ENCODE peak calls at places on chromosomes 3 and 15, in ten cellular contexts. E, D, T, K, Y, N, C, W, U and P are unnamed samples.

GRCh38 chr3:102525624-102526023 is 90.8 kb downstream of the ZPLD1 start:
- DNase-seq in D (no peak), C (no peak), W (no peak), K (no peak), U (no peak), E (no peak), Y (no peak), N (no peak), T (no peak), P (no peak)

GRCh38 chr15:90165659-90166489 is 35.3 kb upstream of the SEMA4B start:
- DNase-seq in N (no peak), U (peak), W (no peak), T (peak), C (no peak), E (no peak), D (peak), Y (peak), K (no peak), P (no peak)

GRCh38 chr3:288383-288782 is 91.8 kb downstream of the CHL1 start:
- DNase-seq in E (no peak), N (no peak), U (no peak), D (no peak), K (no peak), W (no peak), T (no peak), C (no peak), Y (no peak), P (no peak)

GRCh38 chr15:88394553-88395159 is 72.5 kb downstream of the MRPL46 start:
- DNase-seq in N (no peak), D (no peak), W (no peak), U (no peak), T (no peak), Y (no peak), C (no peak), E (no peak), K (no peak), P (no peak)

GRCh38 chr3:113409676-113410075 is 31.6 kb downstream of the CFAP44 start:
- DNase-seq in N (no peak), E (no peak), K (no peak), W (no peak), D (peak), Y (no peak), T (no peak), U (no peak), C (no peak), P (no peak)

GRCh38 chr3:99647081-99647480 is 8.7 kb downstream of the COL8A1 start:
- DNase-seq in T (no peak), U (no peak), Y (no peak), C (no peak), K (no peak), N (no peak), D (peak), W (no peak), E (no peak), P (no peak)

GRCh38 chr3:12953201-12953712 is 111.9 kb upstream of the RPL32 start:
- DNase-seq in D (no peak), U (no peak), N (no peak), K (no peak), C (no peak), W (no peak), E (no peak), Y (no peak), T (no peak), P (no peak)

GRCh38 chr3:157530637-157531300 is 27.6 kb upstream of the VEPH1 start:
- DNase-seq in D (peak), U (no peak), K (no peak), W (no peak), Y (no peak), T (no peak), N (no peak), E (no peak), C (no peak), P (no peak)

GRCh38 chr15:44157679-44158078 is 37.4 kb downstream of the FRMD5 start:
- DNase-seq in Y (peak), U (peak), K (no peak), C (no peak), D (peak), W (no peak), N (no peak), T (peak), E (no peak), P (no peak)

GRCh38 chr3:115423170-115423569 is 200.1 kb upstream of the GAP43 start:
- DNase-seq in T (no peak), U (no peak), C (no peak), N (no peak), E (no peak), Y (no peak), W (no peak), K (no peak), D (no peak), P (peak)

GRCh38 chr3:12962292-12962691 is 110.9 kb downstream of the IQSEC1 start:
- DNase-seq in W (no peak), D (no peak), Y (no peak), U (no peak), E (no peak), T (no peak), C (no peak), K (no peak), N (no peak), P (no peak)

GRCh38 chr3:143168518-143169192 is 49.1 kb downstream of the CHST2 start:
- DNase-seq in D (no peak), N (no peak), K (no peak), Y (no peak), U (no peak), E (peak), C (no peak), T (no peak), W (no peak), P (no peak)

GRCh38 chr15:69367231-69367630 is 46.9 kb upstream of the KIF23 start:
- DNase-seq in K (no peak), D (no peak), U (no peak), E (no peak), T (no peak), Y (no peak), N (no peak), W (no peak), C (no peak), P (no peak)

GRCh38 chr3:146781059-146781458 is 175.9 kb upstream of the PLSCR5 start:
- DNase-seq in C (no peak), U (no peak), T (no peak), W (no peak), D (no peak), Y (no peak), N (no peak), K (no peak), E (no peak), P (no peak)

GRCh38 chr15:52414936-52415335 is 113.7 kb downstream of the MYO5A start:
- DNase-seq in U (no peak), D (no peak), E (no peak), Y (no peak), N (no peak), T (no peak), W (no peak), K (no peak), C (no peak), P (no peak)

GRCh38 chr3:138398791-138399575 is 35.4 kb upstream of the ESYT3 start:
- DNase-seq in W (no peak), D (no peak), U (no peak), N (no peak), Y (no peak), C (no peak), K (no peak), E (no peak), T (no peak), P (no peak)

GRCh38 chr3:40230382-40230781 is 79.1 kb upstream of the EIF1B start:
- DNase-seq in D (no peak), Y (no peak), W (no peak), T (no peak), N (no peak), K (no peak), C (no peak), U (no peak), E (no peak), P (no peak)

GRCh38 chr15:81843226-81843625 is 202.6 kb downstream of the MEX3B start:
- DNase-seq in Y (no peak), T (no peak), D (no peak), N (no peak), W (no peak), K (no peak), C (no peak), U (no peak), E (no peak), P (no peak)

GRCh38 chr3:14549256-14549931 is 9.3 kb upstream of the GRIP2 start:
- DNase-seq in E (no peak), Y (no peak), N (peak), T (peak), D (peak), U (no peak), W (no peak), K (no peak), C (no peak), P (no peak)

GRCh38 chr3:66350601-66351000 is 129.8 kb downstream of the SLC25A26 start:
- DNase-seq in W (no peak), Y (no peak), E (no peak), D (no peak), N (no peak), T (no peak), U (no peak), C (no peak), K (no peak), P (no peak)

GRCh38 chr3:55297706-55298105 is 189.4 kb downstream of the WNT5A start:
- DNase-seq in E (no peak), D (no peak), T (no peak), K (no peak), Y (no peak), N (no peak), C (no peak), U (no peak), W (no peak), P (no peak)

GRCh38 chr3:32640939-32641725 is 43.9 kb upstream of the CNOT10 start:
- DNase-seq in N (no peak), Y (no peak), U (peak), D (peak), T (no peak), E (no peak), K (no peak), C (no peak), W (no peak), P (no peak)

GRCh38 chr3:39067286-39067685 is 15.5 kb downstream of the WDR48 start:
- DNase-seq in C (no peak), Y (no peak), D (no peak), T (no peak), E (no peak), W (no peak), K (no peak), N (no peak), U (no peak), P (no peak)

GRCh38 chr3:127779747-127780146 is 42.6 kb downstream of the MGLL start:
- DNase-seq in W (no peak), K (no peak), T (no peak), C (no peak), N (no peak), E (no peak), D (peak), U (no peak), Y (peak), P (no peak)

GRCh38 chr3:18725668-18726407 is 300.7 kb upstream of the SATB1 start:
- DNase-seq in U (no peak), K (no peak), N (no peak), C (peak), E (peak), D (peak), W (no peak), Y (no peak), T (no peak), P (no peak)